ENCODE peak calls at places on chromosomes 6 and 20, in eight cellular contexts. V is mucosa of gallbladder; W is substantia nigra; J is stimulated activated naive CD8-positive, alpha-beta T cell treated with anti-CD3 and anti-CD28 coated beads, Interleukin-15, amount 100 ng/mL, for 72 hours; K is SW 1271; P is left ventricle myocardium inferior; D is H7; Q is stimulated activated CD8-positive, alpha-beta memory T cell treated with anti-CD3 and anti-CD28 coated beads, Interleukin-7, amount 100 ng/mL, for 1 hour. R is an unnamed sample.

GRCh38 chr6:16244446-16244845 is 6.1 kb downstream of the GMPR start:
- DNase-seq in K (no peak), Q (no peak), W (no peak), V (peak; percentile 17), P (peak; percentile 45), J (no peak), D (no peak), R (no peak)

GRCh38 chr20:44593721-44594120 is 11.3 kb downstream of the PKIG start:
- DNase-seq in K (no peak), J (no peak), V (no peak), Q (no peak), W (no peak), P (no peak), D (no peak), R (no peak)

GRCh38 chr6:162151050-162151658 is 576.4 kb downstream of the PRKN start:
- DNase-seq in J (no peak), V (no peak), K (no peak), W (no peak), Q (no peak), P (no peak), D (no peak), R (no peak)

GRCh38 chr6:56380476-56380875 is 133.1 kb upstream of the COL21A1 start:
- DNase-seq in J (no peak), W (no peak), D (no peak), V (no peak), K (no peak), P (no peak), Q (no peak), R (peak; percentile 27)

GRCh38 chr6:31896856-31897611 is 464 bp downstream of the EHMT2 start:
- DNase-seq in V (no peak), K (no peak), D (peak; percentile 96), J (no peak), Q (no peak), W (no peak), P (no peak), R (no peak)

GRCh38 chr6:30002871-30003270 is 58.2 kb upstream of the POLR1H start:
- DNase-seq in J (no peak), D (no peak), V (no peak), Q (no peak), P (no peak), K (no peak), W (no peak), R (peak; percentile 58)

GRCh38 chr20:33602826-33603590 is 59.1 kb upstream of the C20orf144 start:
- DNase-seq in K (no peak), D (no peak), V (no peak), J (no peak), P (no peak), Q (no peak), W (no peak), R (no peak)

GRCh38 chr20:62245911-62246280 is 7.6 kb downstream of the OSBPL2 start:
- DNase-seq in D (no peak), P (no peak), J (no peak), V (no peak), Q (no peak), K (no peak), W (no peak), R (no peak)

GRCh38 chr6:154986787-154987235 is 8.3 kb upstream of the TIAM2 start:
- DNase-seq in J (no peak), Q (no peak), K (no peak), V (no peak), P (no peak), D (no peak), W (no peak), R (no peak)

GRCh38 chr20:1005452-1006027 is 3.4 kb upstream of the RSPO4 start:
- DNase-seq in P (no peak), V (peak; percentile 37), Q (no peak), D (peak; percentile 84), J (no peak), W (no peak), K (peak; percentile 52), R (peak; percentile 48)

GRCh38 chr6:14002176-14002947 is 77.6 kb downstream of the RNF182 start:
- DNase-seq in P (no peak), W (no peak), D (peak; percentile 54), K (no peak), Q (no peak), V (no peak), J (no peak), R (no peak)